ENCODE peak calls at places on chromosome 19, in nine cellular contexts. P is stimulated activated CD8-positive, alpha-beta memory T cell treated with anti-CD3 and anti-CD28 coated beads, Interleukin-7, amount 100 ng/mL, for 1 hour; F is NCI-H345; N is T follicular helper cell; Z is RWPE2; B is pons; U is progenitor cell of endocrine pancreas; Y is adrenal gland; V is activated CD4-positive, alpha-beta T cell treated with anti-CD3 and anti-CD28 coated beads, Interleukin-2, amount 50 U/mL, for 1 hour. T is an unnamed sample.

GRCh38 chr19:8611890-8612806 is 1.6 kb upstream of the ADAMTS10 start:
- DNase-seq in P (no peak), F (no peak), N (no peak), Z (no peak), B (no peak), U (no peak), Y (peak; percentile 87), V (no peak), T (no peak)

GRCh38 chr19:7742575-7742974 is 4.8 kb downstream of the CD209 start:
- DNase-seq in P (no peak), F (no peak), N (no peak), Z (no peak), B (no peak), U (no peak), Y (no peak), V (no peak), T (no peak)

GRCh38 chr19:48479686-48480085 is 10.5 kb downstream of the CYTH2 start:
- DNase-seq in P (no peak), F (no peak), N (no peak), Z (no peak), B (no peak), U (no peak), Y (no peak), V (no peak), T (no peak)

GRCh38 chr19:15456871-15457700 is 7.3 kb downstream of the RASAL3 start:
- DNase-seq in P (no peak), F (peak; percentile 77), N (no peak), Z (peak; percentile 77), B (no peak), U (no peak), Y (no peak), V (no peak), T (no peak)

GRCh38 chr19:8302357-8302691 is 5.8 kb downstream of the CD320 start:
- DNase-seq in P (no peak), F (no peak), N (no peak), Z (no peak), B (no peak), U (peak; percentile 5), Y (peak; percentile 82), V (no peak), T (no peak)

GRCh38 chr19:6533000-6533328 is 2.1 kb downstream of the TNFSF9 start:
- DNase-seq in P (no peak), F (no peak), N (no peak), Z (no peak), B (no peak), U (no peak), Y (no peak), V (no peak), T (no peak)

GRCh38 chr19:4295972-4296771 is 6.0 kb downstream of the TMIGD2 start:
- DNase-seq in P (no peak), F (peak; percentile 63), N (no peak), Z (no peak), B (peak; percentile 25), U (no peak), Y (no peak), V (no peak), T (no peak)

GRCh38 chr19:9498183-9498902 is at the start of gene ZNF560:
- DNase-seq in P (no peak), F (no peak), N (no peak), Z (peak; percentile 55), B (no peak), U (no peak), Y (no peak), V (no peak), T (no peak)

GRCh38 chr19:42516771-42517170 is 11.5 kb downstream of the CEACAM1 start:
- DNase-seq in P (no peak), F (no peak), N (no peak), Z (no peak), B (no peak), U (no peak), Y (no peak), V (no peak), T (no peak)

GRCh38 chr19:16741084-16741483 is 21.4 kb downstream of the NWD1 start:
- DNase-seq in P (no peak), F (no peak), N (no peak), Z (no peak), B (no peak), U (no peak), Y (no peak), V (no peak), T (no peak)

GRCh38 chr19:16373079-16373478 is 48.5 kb downstream of the KLF2 start:
- DNase-seq in P (no peak), F (no peak), N (no peak), Z (no peak), B (no peak), U (no peak), Y (no peak), V (no peak), T (no peak)

GRCh38 chr19:9309974-9310446 is 372 bp upstream of the ZNF699 start:
- DNase-seq in P (no peak), F (peak; percentile 97), N (no peak), Z (peak; percentile 90), B (no peak), U (peak; percentile 76), Y (peak; percentile 92), V (no peak), T (peak; percentile 37)

GRCh38 chr19:4375164-4375619 is 25.2 kb downstream of the SH3GL1 start:
- DNase-seq in P (no peak), F (no peak), N (no peak), Z (peak; percentile 95), B (no peak), U (peak; percentile 61), Y (peak; percentile 55), V (no peak), T (no peak)

GRCh38 chr19:13118424-13119193 is 545 bp downstream of the NACC1 start:
- DNase-seq in P (no peak), F (peak; percentile 7), N (no peak), Z (peak; percentile 86), B (no peak), U (peak; percentile 50), Y (no peak), V (no peak), T (no peak)

GRCh38 chr19:47493378-47494210 is 9.6 kb upstream of the KPTN start:
- DNase-seq in P (no peak), F (no peak), N (no peak), Z (no peak), B (no peak), U (no peak), Y (no peak), V (no peak), T (no peak)

GRCh38 chr19:49473868-49474544 is at the start of gene FLT3LG:
- DNase-seq in P (peak; percentile 78), F (peak; percentile 44), N (peak; percentile 84), Z (no peak), B (peak; percentile 64), U (peak; percentile 55), Y (peak; percentile 74), V (peak; percentile 89), T (no peak)

GRCh38 chr19:30070970-30071632 is 129.1 kb downstream of the URI1 start:
- DNase-seq in P (no peak), F (no peak), N (no peak), Z (peak; percentile 35), B (no peak), U (no peak), Y (no peak), V (no peak), T (no peak)

GRCh38 chr19:42345191-42345812 is 19.9 kb downstream of the MEGF8 start:
- DNase-seq in P (no peak), F (no peak), N (no peak), Z (no peak), B (no peak), U (no peak), Y (no peak), V (no peak), T (no peak)